ENCODE peak calls at places on chromosomes 12 and 14, in ten cellular contexts. N is fibroblast of pulmonary artery; F is CD8-positive, alpha-beta T cell; J is dorsolateral prefrontal cortex; R is fibroblast of the aortic adventitia; X is astrocyte of the spinal cord; Q is AG04450; W is astrocyte of the cerebellum; Y is suprapubic skin; H is tibial nerve. M is an unnamed sample.

GRCh38 chr14:42095155-42095554 is 488.5 kb downstream of the LRFN5 start:
- DNase-seq in R (no peak), J (no peak), N (no peak), Q (no peak), F (no peak), X (no peak), W (no peak), H (no peak), Y (no peak), M (no peak)

GRCh38 chr12:57895337-57896138 is 45.8 kb upstream of the ATP23 start:
- DNase-seq in X (peak; percentile 44), W (no peak), Q (no peak), R (no peak), H (no peak), Y (peak; percentile 16), J (no peak), N (no peak), F (no peak), M (peak; percentile 69)

GRCh38 chr12:110270125-110270962 is 10.7 kb upstream of the ATP2A2 start:
- DNase-seq in H (no peak), Q (peak; percentile 42), W (no peak), R (peak; percentile 54), N (peak; percentile 70), J (no peak), Y (no peak), F (no peak), X (peak; percentile 51), M (no peak)

GRCh38 chr14:83483063-83483462 is 1949.4 kb upstream of the SEL1L start:
- DNase-seq in R (no peak), N (peak; percentile 36), H (no peak), W (no peak), J (no peak), X (peak; percentile 28), Q (peak; percentile 11), Y (no peak), F (no peak), M (no peak)

GRCh38 chr12:18343708-18344107 is 82.4 kb downstream of the PIK3C2G start:
- DNase-seq in X (no peak), Q (no peak), J (no peak), F (no peak), R (no peak), H (no peak), W (no peak), Y (no peak), N (no peak), M (no peak)

GRCh38 chr12:107684029-107684790 is 1.4 kb upstream of the PWP1 start:
- DNase-seq in H (no peak), X (peak; percentile 32), N (no peak), Q (no peak), F (no peak), Y (no peak), J (no peak), R (no peak), W (no peak), M (peak; percentile 81)

GRCh38 chr14:104356738-104357688 is 218.6 kb downstream of the KIF26A start:
- DNase-seq in R (no peak), Y (peak; percentile 63), F (no peak), Q (no peak), N (no peak), H (no peak), X (no peak), J (peak; percentile 34), W (no peak), M (peak; percentile 72)

GRCh38 chr14:51004801-51005526 is 60.7 kb upstream of the PYGL start:
- DNase-seq in J (no peak), H (no peak), R (peak; percentile 66), F (no peak), X (peak; percentile 43), W (no peak), Q (no peak), Y (no peak), N (peak; percentile 58), M (peak; percentile 91)

GRCh38 chr12:53006810-53007742 is 820 bp downstream of the EIF4B start:
- DNase-seq in J (peak; percentile 54), Q (peak; percentile 20), F (peak; percentile 63), H (peak; percentile 50), W (no peak), Y (peak; percentile 82), X (peak; percentile 55), R (peak; percentile 63), N (peak; percentile 67), M (peak; percentile 79)

GRCh38 chr12:53005215-53005985 is 856 bp upstream of the EIF4B start:
- DNase-seq in N (no peak), W (no peak), F (no peak), X (no peak), R (no peak), J (no peak), Q (no peak), Y (peak; percentile 73), H (no peak), M (no peak)

GRCh38 chr12:53004582-53004981 is 1.7 kb upstream of the EIF4B start:
- DNase-seq in R (peak; percentile 55), F (no peak), X (no peak), H (no peak), N (peak; percentile 53), Y (peak; percentile 7), J (no peak), Q (no peak), W (no peak), M (no peak)

GRCh38 chr12:53005986-53006809 is at the start of gene EIF4B:
- DNase-seq in W (peak; percentile 98), R (peak; percentile 99), J (peak; percentile 99), X (peak; percentile 100), Q (peak; percentile 99), N (peak; percentile 100), F (peak; percentile 99), H (peak; percentile 99), Y (peak; percentile 100), M (peak; percentile 95)

GRCh38 chr12:53004178-53004577 is 2.1 kb upstream of the EIF4B start:
- DNase-seq in F (no peak), J (no peak), W (no peak), Y (no peak), N (peak; percentile 21), X (no peak), H (no peak), Q (no peak), R (no peak), M (no peak)
- H3K4me3 ChIP-seq in F (no peak overlapping the region), J (no peak overlapping the region), W (no peak overlapping the region), Y (no peak overlapping the region), N (no peak overlapping the region), X (no peak overlapping the region), H (no peak overlapping the region), Q (no peak overlapping the region), R (no peak overlapping the region), M (no peak overlapping the region)

DNA sequence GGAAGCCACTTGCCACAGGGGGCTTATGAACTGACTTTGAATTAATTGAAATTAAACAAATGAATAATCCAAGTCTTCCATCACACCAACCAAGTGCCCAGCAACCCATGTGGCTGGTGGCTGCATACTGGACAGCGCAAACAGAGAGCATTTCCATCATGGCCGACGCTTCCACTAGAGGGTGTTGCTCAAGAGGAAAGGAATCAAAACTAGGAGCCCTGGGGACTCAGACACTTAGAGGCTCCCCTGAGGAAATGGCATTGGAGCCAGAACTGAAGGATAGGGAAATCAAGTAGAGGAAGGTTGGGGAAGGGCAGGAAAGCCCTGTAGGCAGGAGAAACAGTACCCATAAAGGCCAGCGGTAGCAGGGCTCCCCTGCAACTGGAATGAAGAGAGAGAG is 50.6 kb upstream of the NUAK1 start:
- DNase-seq in R (no peak), H (no peak), J (no peak), F (no peak), Q (no peak), N (no peak), X (no peak), Y (no peak), W (no peak), M (no peak)
- TF ChIP-seq CTCF in R (no peak), H (no peak), J (no peak), F (no peak), Q (no peak), N (no peak), X (no peak), Y (no peak), W (no peak), M (no peak)

GRCh38 chr12:130765186-130765659 is 49.1 kb upstream of the RIMBP2 start:
- DNase-seq in H (no peak), F (no peak), Y (no peak), R (peak; percentile 9), Q (no peak), W (no peak), J (no peak), N (peak; percentile 24), X (peak; percentile 5), M (no peak)

GRCh38 chr12:130762319-130762675 is 46.2 kb upstream of the RIMBP2 start:
- DNase-seq in J (no peak), Y (no peak), Q (no peak), W (no peak), R (no peak), N (no peak), H (no peak), X (no peak), F (no peak), M (no peak)

GRCh38 chr12:130764073-130764472 is 48.0 kb upstream of the RIMBP2 start:
- DNase-seq in N (peak; percentile 17), Y (no peak), F (no peak), W (no peak), R (peak; percentile 9), J (no peak), Q (no peak), H (no peak), X (peak; percentile 21), M (no peak)

GRCh38 chr12:130764475-130765185 is 48.5 kb upstream of the RIMBP2 start:
- DNase-seq in F (no peak), W (peak; percentile 16), R (peak; percentile 30), J (no peak), Y (no peak), N (peak; percentile 42), H (no peak), Q (no peak), X (peak; percentile 32), M (no peak)

DNA sequence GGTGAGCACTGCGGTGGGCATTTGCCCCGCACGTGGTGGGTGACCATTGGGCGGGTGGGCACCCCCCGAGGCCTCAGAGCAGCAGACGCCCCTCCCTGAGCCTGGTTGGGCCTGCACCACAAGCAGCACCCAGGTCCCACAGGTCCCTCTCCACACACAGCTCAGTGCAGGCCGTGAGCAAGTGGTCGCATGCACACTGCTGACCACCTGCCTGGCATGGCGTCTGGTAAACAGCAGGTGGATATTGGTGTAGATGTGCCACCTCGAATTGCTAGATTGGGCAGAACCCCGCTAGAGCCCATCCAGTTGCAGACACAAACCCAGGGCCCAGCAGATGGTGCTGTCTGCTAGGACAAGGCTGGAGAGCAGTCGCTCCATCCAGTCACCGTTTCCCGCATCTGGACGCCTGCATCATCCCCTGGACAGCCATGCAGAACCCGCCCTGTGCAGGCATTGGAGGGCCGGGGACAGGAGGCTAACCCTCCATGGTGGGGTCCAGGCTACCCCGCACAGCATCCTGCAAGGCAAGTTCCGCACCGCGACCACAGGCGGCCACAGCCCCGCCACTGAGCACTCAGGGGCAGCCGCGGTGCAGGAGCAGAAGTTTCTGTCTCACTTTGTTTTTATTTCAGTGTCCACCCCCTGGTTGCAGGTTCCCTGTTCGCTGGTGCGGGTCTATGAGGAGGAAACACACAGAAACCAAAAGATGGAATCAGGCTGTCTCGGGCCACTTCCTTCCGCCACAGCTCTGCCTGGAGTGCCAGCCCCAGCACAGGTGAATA is 45.6 kb upstream of the RIMBP2 start:
- DNase-seq in Q (no peak), F (peak; percentile 29), X (peak; percentile 50), R (peak; percentile 53), H (no peak), J (peak; percentile 61), N (peak; percentile 52), Y (no peak), W (no peak), M (peak; percentile 94)
- H3K4me3 ChIP-seq in Q (no peak overlapping the region), F (peak overlapping the region; percentile 24), X (no peak overlapping the region), R (no peak overlapping the region), H (no peak overlapping the region), J (peak overlapping the region; percentile 21), N (no peak overlapping the region), Y (no peak overlapping the region), W (no peak overlapping the region), M (no peak overlapping the region)

DNA sequence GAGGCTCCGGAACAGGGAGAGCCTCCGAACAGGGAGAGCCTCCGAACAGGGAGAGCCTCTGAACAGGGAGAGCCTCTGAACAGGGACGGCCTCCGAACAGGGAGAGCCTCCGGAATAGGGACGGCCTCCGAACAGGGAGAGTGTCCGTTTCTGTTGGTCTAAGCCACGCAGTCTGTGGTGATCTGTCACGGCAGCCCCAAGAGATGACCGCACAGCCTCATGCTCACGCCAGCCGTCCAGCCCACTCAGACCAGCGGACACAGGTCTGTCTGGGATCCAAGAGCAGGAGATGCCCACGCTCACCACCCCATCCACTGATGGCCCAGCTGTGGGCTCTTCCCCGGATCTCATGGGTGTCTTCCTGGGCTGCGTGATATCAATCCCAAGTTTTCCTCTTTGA is 33.3 kb downstream of the GALNT9 start:
- DNase-seq in J (no peak), N (no peak), Y (no peak), Q (no peak), X (no peak), F (no peak), W (no peak), H (no peak), R (no peak), M (no peak)
- TF ChIP-seq CTCF in J (no peak), N (no peak), Y (no peak), Q (no peak), X (no peak), F (no peak), W (no peak), H (no peak), R (no peak), M (no peak)

M was measured in osteoblast.